ENCODE peak calls at places on chromosomes 13 and 19, in nine cellular contexts. R is NCI-H226; F is ELR; Z is WERI-Rb-1; L is astrocyte of the spinal cord; A is HS-27A; W is cardiac muscle cell; H is activated CD4-positive, CD25-positive, alpha-beta regulatory T cell; N is neural progenitor cell. Q is an unnamed sample.
A peak's percentile ranks its signal among the peaks of the same experiment; 100 is the strongest.

GRCh38 chr19:48544856-48545750 is 6.9 kb upstream of the SULT2B1 start:
- DNase-seq in R (no peak), F (no peak), Z (no peak), L (no peak), A (no peak), W (no peak), H (no peak), N (peak; percentile 25), Q (no peak)

GRCh38 chr13:35470671-35471465 is 5.6 kb downstream of the MAB21L1 start:
- DNase-seq in R (no peak), F (peak; percentile 90), Z (peak; percentile 81), L (peak; percentile 43), A (no peak), W (peak; percentile 68), H (no peak), N (peak; percentile 89), Q (no peak)

GRCh38 chr19:38949580-38950367 is 19.0 kb downstream of the MRPS12 start:
- DNase-seq in R (no peak), F (peak; percentile 22), Z (no peak), L (peak; percentile 82), A (no peak), W (peak; percentile 89), H (peak; percentile 40), N (peak; percentile 99), Q (no peak)

GRCh38 chr13:21738636-21739035 is 67.8 kb downstream of the FGF9 start:
- DNase-seq in R (no peak), F (no peak), Z (no peak), L (no peak), A (no peak), W (no peak), H (no peak), N (no peak), Q (no peak)

GRCh38 chr13:45073809-45074208 is 46.5 kb upstream of the GTF2F2 start:
- DNase-seq in R (no peak), F (peak; percentile 7), Z (no peak), L (no peak), A (no peak), W (no peak), H (no peak), N (no peak), Q (no peak)

GRCh38 chr13:111251646-111252448 is 68.6 kb upstream of the TEX29 start:
- DNase-seq in R (no peak), F (peak; percentile 28), Z (no peak), L (no peak), A (no peak), W (peak; percentile 26), H (no peak), N (no peak), Q (peak; percentile 8)

GRCh38 chr13:107866666-107867623 is 348.4 kb downstream of the LIG4 start:
- DNase-seq in R (peak; percentile 71), F (peak; percentile 25), Z (peak; percentile 67), L (peak; percentile 39), A (no peak), W (peak; percentile 66), H (no peak), N (peak; percentile 71), Q (peak; percentile 59)

GRCh38 chr19:34481861-34482379 is 362 bp downstream of the WTIP start:
- DNase-seq in R (no peak), F (peak; percentile 67), Z (no peak), L (no peak), A (no peak), W (no peak), H (no peak), N (no peak), Q (peak; percentile 46)

GRCh38 chr19:17263712-17264640 is 569 bp downstream of the USHBP1 start:
- DNase-seq in R (no peak), F (no peak), Z (no peak), L (no peak), A (no peak), W (no peak), H (no peak), N (no peak), Q (no peak)

GRCh38 chr13:52850396-52851152 is 2.1 kb upstream of the PCDH8 start:
- DNase-seq in R (no peak), F (peak; percentile 32), Z (peak; percentile 30), L (peak; percentile 30), A (no peak), W (peak; percentile 92), H (no peak), N (peak; percentile 93), Q (peak; percentile 82)

GRCh38 chr19:48329167-48329891 is 4.0 kb downstream of the EMP3 start:
- DNase-seq in R (peak; percentile 26), F (peak; percentile 77), Z (no peak), L (peak; percentile 62), A (no peak), W (no peak), H (no peak), N (no peak), Q (peak; percentile 39)

GRCh38 chr19:5547881-5548280 is 19.9 kb downstream of the TINCR start:
- DNase-seq in R (no peak), F (peak; percentile 59), Z (peak; percentile 71), L (peak; percentile 31), A (no peak), W (peak; percentile 55), H (no peak), N (peak; percentile 53), Q (peak; percentile 61)

GRCh38 chr19:38675611-38676010 is 28.2 kb downstream of the ACTN4 start:
- DNase-seq in R (no peak), F (no peak), Z (no peak), L (no peak), A (no peak), W (no peak), H (no peak), N (no peak), Q (no peak)

GRCh38 chr13:111115051-111115840 is at the start of gene ARHGEF7:
- DNase-seq in R (no peak), F (peak; percentile 10), Z (no peak), L (no peak), A (no peak), W (peak; percentile 46), H (no peak), N (peak; percentile 79), Q (peak; percentile 38)

GRCh38 chr13:92717857-92718256 is 508.8 kb upstream of the GPC6 start:
- DNase-seq in R (no peak), F (no peak), Z (no peak), L (no peak), A (no peak), W (no peak), H (no peak), N (no peak), Q (no peak)